ENCODE peak calls at places on chromosomes 5 and 9, in eight cellular contexts. A, C, E, T, S, O, M and B are unnamed samples.

GRCh38 chr9:93613791-93614190 is 37.4 kb downstream of the PHF2 start:
- DNase-seq in A (no peak), C (no peak), E (no peak), T (no peak), S (no peak), O (no peak), M (no peak), B (peak; percentile 21)

GRCh38 chr9:36765077-36765390 is 192.3 kb downstream of the MELK start:
- DNase-seq in A (no peak), C (no peak), E (no peak), T (no peak), S (no peak), O (no peak), M (no peak), B (no peak)

GRCh38 chr9:131228096-131228495 is 48.2 kb downstream of the FAM78A start:
- DNase-seq in A (no peak), C (no peak), E (no peak), T (no peak), S (no peak), O (no peak), M (no peak), B (peak; percentile 16)

GRCh38 chr5:66515209-66515608 is 81.0 kb upstream of the MAST4 start:
- DNase-seq in A (no peak), C (no peak), E (no peak), T (no peak), S (no peak), O (no peak), M (no peak), B (no peak)

GRCh38 chr9:123637940-123638634 is 282.1 kb downstream of the CRB2 start:
- DNase-seq in A (no peak), C (no peak), E (no peak), T (no peak), S (no peak), O (peak; percentile 3), M (no peak), B (no peak)

GRCh38 chr9:137811283-137811870 is 66.2 kb upstream of the CACNA1B start:
- DNase-seq in A (no peak), C (no peak), E (no peak), T (no peak), S (no peak), O (no peak), M (no peak), B (no peak)

GRCh38 chr5:27328480-27328879 is 290.1 kb upstream of the CDH9 start:
- DNase-seq in A (peak; percentile 85), C (peak; percentile 2), E (no peak), T (no peak), S (no peak), O (peak; percentile 93), M (no peak), B (no peak)

GRCh38 chr5:147628054-147628895 is 118.4 kb upstream of the DPYSL3 start:
- DNase-seq in A (peak; percentile 56), C (peak; percentile 65), E (peak; percentile 70), T (no peak), S (no peak), O (peak; percentile 55), M (no peak), B (no peak)

GRCh38 chr5:33299621-33300208 is 141.1 kb upstream of the TARS1 start:
- DNase-seq in A (peak; percentile 90), C (no peak), E (peak; percentile 9), T (no peak), S (no peak), O (peak; percentile 71), M (no peak), B (no peak)

GRCh38 chr5:146867996-146868708 is 10.4 kb downstream of the PPP2R2B start:
- DNase-seq in A (no peak), C (no peak), E (no peak), T (no peak), S (no peak), O (no peak), M (no peak), B (no peak)

DNA sequence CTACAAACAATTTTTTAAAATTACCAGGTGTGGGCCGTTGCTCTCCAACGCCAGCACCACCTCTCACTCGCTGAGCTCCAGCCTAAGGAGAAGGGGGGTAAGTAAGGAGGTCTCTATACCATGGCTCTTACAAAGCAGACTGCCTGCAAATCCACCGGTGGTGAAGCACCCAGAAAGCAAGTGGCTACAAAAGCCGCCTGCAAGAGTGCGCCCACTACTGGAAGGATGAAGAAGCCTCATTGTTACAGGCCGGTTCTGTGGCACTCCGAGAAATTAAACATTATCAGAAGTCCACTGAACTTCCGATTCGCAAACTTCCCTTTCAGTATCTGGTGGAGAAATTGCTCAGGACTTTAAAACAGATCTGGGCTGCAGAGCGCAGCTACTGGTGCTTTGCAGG is 46.0 kb downstream of the CDO1 start:
- DNase-seq in A (no peak), C (peak; percentile 31), E (peak; percentile 35), T (no peak), S (no peak), O (peak; percentile 3), M (no peak), B (no peak)
- TF ChIP-seq CTCF in A (peak; percentile 7), C (peak; percentile 48), E (no peak), T (no peak), S (no peak), O (peak; percentile 38), M (no peak), B (no peak)

DNA sequence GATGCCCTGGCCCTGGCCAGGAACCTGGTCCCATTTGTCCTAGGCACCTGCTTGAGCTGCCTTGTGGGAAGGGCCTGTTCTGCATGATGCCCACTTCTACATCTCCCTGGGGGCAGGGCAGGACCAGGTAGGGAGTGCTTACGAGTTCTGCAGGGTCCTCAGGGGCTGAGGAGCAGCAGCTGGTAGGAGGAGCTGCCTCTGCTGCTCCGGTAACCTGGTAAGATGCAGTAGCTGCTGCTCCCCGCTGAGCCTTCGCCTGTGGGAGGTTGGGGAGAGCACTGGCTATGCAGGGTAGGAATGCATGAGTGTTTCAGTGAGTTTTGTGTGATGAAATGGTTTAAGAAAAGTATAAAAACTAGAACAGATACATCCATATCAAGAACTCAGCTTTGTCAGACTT is 13.6 kb downstream of the LRRC8A start:
- DNase-seq in A (no peak), C (no peak), E (no peak), T (no peak), S (no peak), O (no peak), M (no peak), B (no peak)
- H3K36me3 ChIP-seq in A (peaks cover 32% of the 10 kb centered on the region), C (peaks cover 17% of the 10 kb centered on the region), E (no peaks in the 10 kb centered on the region), T (peaks cover 43% of the 10 kb centered on the region), S (peaks cover 48% of the 10 kb centered on the region), O (peaks cover 35% of the 10 kb centered on the region), M (no peaks in the 10 kb centered on the region), B (peaks cover 70% of the 10 kb centered on the region)

GRCh38 chr5:42989198-42989597 is 50.9 kb downstream of the ANXA2R start:
- DNase-seq in A (no peak), C (no peak), E (no peak), T (no peak), S (no peak), O (no peak), M (no peak), B (no peak)

GRCh38 chr5:42984307-42984706 is 55.8 kb downstream of the ANXA2R start:
- DNase-seq in A (peak; percentile 72), C (no peak), E (no peak), T (no peak), S (no peak), O (no peak), M (no peak), B (no peak)

GRCh38 chr5:42988568-42988967 is 51.6 kb downstream of the ANXA2R start:
- DNase-seq in A (no peak), C (no peak), E (no peak), T (no peak), S (no peak), O (no peak), M (no peak), B (no peak)

GRCh38 chr5:42982107-42982622 is 58.0 kb downstream of the ANXA2R start:
- DNase-seq in A (no peak), C (no peak), E (no peak), T (no peak), S (no peak), O (no peak), M (no peak), B (no peak)

DNA sequence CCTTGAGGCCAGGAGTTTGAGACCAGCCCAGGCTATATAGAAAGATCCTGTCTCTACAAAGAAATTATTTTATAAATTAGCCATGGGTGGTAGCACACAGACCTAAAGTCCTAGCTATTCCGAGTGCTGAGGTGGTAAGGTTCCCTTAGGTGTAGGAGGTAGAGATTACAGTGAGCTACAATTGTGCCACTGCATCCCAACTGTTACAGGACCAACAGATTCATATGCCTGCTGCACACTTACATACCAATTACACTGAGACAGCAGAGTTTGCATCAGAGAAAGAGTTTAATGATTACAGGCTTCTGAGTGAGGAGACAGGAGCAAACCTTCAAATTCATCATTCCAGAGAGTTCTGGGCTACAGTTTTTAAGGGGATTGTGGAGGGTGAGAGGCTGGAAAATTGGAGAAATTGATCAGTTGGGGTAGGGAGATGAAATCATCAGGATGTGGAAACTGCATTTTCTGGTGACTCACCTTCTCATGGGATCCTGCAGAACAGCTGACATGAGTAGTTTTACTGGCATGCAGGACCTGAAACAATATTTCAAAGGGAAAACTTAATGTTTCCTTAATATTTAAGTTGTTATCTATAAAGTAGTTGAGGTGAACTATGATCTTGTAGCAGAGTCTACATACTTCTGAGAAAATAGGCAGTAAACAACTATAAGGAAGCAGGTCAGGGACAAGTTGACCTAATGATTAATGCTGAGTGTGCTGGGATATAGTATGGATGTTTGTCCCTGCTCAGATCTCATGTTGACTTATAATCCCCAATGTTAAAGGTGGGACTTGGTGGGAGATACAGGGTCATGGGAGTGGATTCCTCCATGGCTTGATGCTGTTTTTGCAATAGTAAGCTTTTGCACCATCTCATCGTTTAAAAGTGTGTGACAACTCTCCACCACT is 54.7 kb downstream of the ANXA2R start:
- DNase-seq in A (peak; percentile 80), C (peak; percentile 43), E (no peak), T (no peak), S (no peak), O (peak; percentile 88), M (no peak), B (no peak)
- H3K27me3 ChIP-seq in A (no peaks in the 10 kb centered on the region), C (no peaks in the 10 kb centered on the region), E (peaks cover 8% of the 10 kb centered on the region), T (peaks cover 22% of the 10 kb centered on the region), S (peaks cover 76% of the 10 kb centered on the region), O (no peaks in the 10 kb centered on the region), M (no peaks in the 10 kb centered on the region), B (peaks cover 22% of the 10 kb centered on the region)

GRCh38 chr9:108928386-108928785 is 5.5 kb downstream of the ELP1 start:
- DNase-seq in A (no peak), C (no peak), E (no peak), T (no peak), S (no peak), O (no peak), M (no peak), B (no peak)

GRCh38 chr9:108921200-108921599 is 12.7 kb downstream of the ELP1 start:
- DNase-seq in A (no peak), C (no peak), E (no peak), T (no peak), S (no peak), O (no peak), M (no peak), B (no peak)

GRCh38 chr9:108919517-108919916 is 14.4 kb downstream of the ELP1 start:
- DNase-seq in A (no peak), C (peak; percentile 67), E (no peak), T (no peak), S (no peak), O (no peak), M (no peak), B (no peak)

DNA sequence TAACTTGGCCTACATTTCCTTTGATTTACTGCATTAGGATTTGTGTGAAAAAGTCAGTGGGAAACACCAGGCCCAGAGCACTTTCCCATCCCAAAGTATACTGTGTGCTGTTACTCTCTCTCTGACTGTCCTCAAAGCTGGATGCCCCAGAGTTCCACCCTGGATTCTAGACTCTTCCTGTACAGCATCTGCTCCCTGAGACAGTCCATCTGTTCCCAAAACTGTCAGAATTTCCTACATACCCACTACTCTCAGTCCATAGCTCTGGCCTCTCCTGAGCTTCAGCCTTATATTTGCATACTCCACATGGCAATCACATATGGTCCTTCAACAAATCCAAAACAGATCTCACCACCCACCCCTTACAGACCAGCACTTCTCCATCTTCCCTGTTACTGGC is 9.5 kb downstream of the ELP1 start:
- DNase-seq in A (no peak), C (no peak), E (no peak), T (no peak), S (no peak), O (no peak), M (no peak), B (no peak)
- TF ChIP-seq CTCF in A (no peak), C (no peak), E (no peak), T (no peak), S (no peak), O (no peak), M (no peak), B (no peak)